ENCODE peak calls at places on chromosomes 4 and X, in eight cellular contexts. Z is esophagus squamous epithelium; U is A549; D is CD8-positive, alpha-beta memory T cell; B is ureter; L is iris pigment epithelial cell; C is immature natural killer cell; I is CD8-positive, alpha-beta T cell. T is an unnamed sample.

GRCh38 chr4:2689825-2690700 is 66.1 kb downstream of the TNIP2 start:
- DNase-seq in Z (no peak), U (no peak), D (no peak), B (no peak), L (no peak), C (peak), I (peak), T (peak)

GRCh38 chrX:47247206-47247998 is 14.6 kb downstream of the USP11 start:
- DNase-seq in Z (no peak), U (no peak), D (no peak), B (no peak), L (peak), C (no peak), I (no peak), T (peak)

GRCh38 chr4:159444668-159445067 is 341.8 kb downstream of the RAPGEF2 start:
- DNase-seq in Z (no peak), U (peak), D (no peak), B (no peak), L (peak), C (no peak), I (no peak), T (peak)

GRCh38 chr4:74134500-74134852 is 23.4 kb upstream of the MTHFD2L start:
- DNase-seq in Z (no peak), U (no peak), D (no peak), B (no peak), L (no peak), C (no peak), I (no peak), T (no peak)

GRCh38 chrX:101208152-101208905 is 11.3 kb upstream of the DRP2 start:
- DNase-seq in Z (no peak), U (peak), D (no peak), B (no peak), L (peak), C (no peak), I (no peak), T (no peak)

GRCh38 chr4:164623099-164623498 is 130.8 kb upstream of the SMIM31 start:
- DNase-seq in Z (no peak), U (no peak), D (no peak), B (no peak), L (no peak), C (no peak), I (no peak), T (no peak)

GRCh38 chrX:42615161-42615563 is 162.8 kb downstream of the PPP1R2C start:
- DNase-seq in Z (no peak), U (peak), D (peak), B (no peak), L (no peak), C (no peak), I (no peak), T (peak)

GRCh38 chr4:113790478-113790877 is 28.9 kb upstream of the CAMK2D start:
- DNase-seq in Z (no peak), U (no peak), D (no peak), B (no peak), L (no peak), C (no peak), I (no peak), T (no peak)

GRCh38 chrX:150377010-150377409 is 13.9 kb downstream of the MAMLD1 start:
- DNase-seq in Z (no peak), U (no peak), D (no peak), B (no peak), L (no peak), C (no peak), I (no peak), T (no peak)

GRCh38 chr4:1246111-1246881 is 2.6 kb downstream of the CTBP1 start:
- DNase-seq in Z (no peak), U (no peak), D (no peak), B (peak), L (no peak), C (peak), I (no peak), T (no peak)

GRCh38 chrX:134929813-134930212 is 61.0 kb upstream of the SMIM10 start:
- DNase-seq in Z (no peak), U (no peak), D (no peak), B (no peak), L (no peak), C (no peak), I (no peak), T (no peak)

GRCh38 chr4:6198768-6199343 is 1.5 kb downstream of the JAKMIP1 start:
- DNase-seq in Z (no peak), U (peak), D (no peak), B (no peak), L (peak), C (no peak), I (peak), T (no peak)

GRCh38 chr4:10275696-10276095 is 159.1 kb upstream of the WDR1 start:
- DNase-seq in Z (no peak), U (no peak), D (no peak), B (no peak), L (no peak), C (no peak), I (no peak), T (peak)

GRCh38 chrX:24294619-24295018 is 19.2 kb downstream of the SUPT20HL2 start:
- DNase-seq in Z (no peak), U (peak), D (no peak), B (no peak), L (peak), C (no peak), I (no peak), T (peak)

GRCh38 chr4:117623321-117623720 is 411.0 kb upstream of the NDST3 start:
- DNase-seq in Z (no peak), U (no peak), D (no peak), B (no peak), L (peak), C (no peak), I (no peak), T (no peak)

GRCh38 chrX:25531096-25531495 is 515.3 kb upstream of the ARX start:
- DNase-seq in Z (no peak), U (no peak), D (no peak), B (no peak), L (peak), C (no peak), I (no peak), T (no peak)

GRCh38 chr4:167842487-167842886 is 249.8 kb upstream of the ANXA10 start:
- DNase-seq in Z (no peak), U (no peak), D (no peak), B (no peak), L (no peak), C (no peak), I (no peak), T (no peak)

GRCh38 chrX:45992402-45993123 is 552.7 kb downstream of the ZNF674 start:
- DNase-seq in Z (no peak), U (no peak), D (no peak), B (no peak), L (no peak), C (no peak), I (no peak), T (peak)

GRCh38 chr4:126807132-126807531 is 825.6 kb upstream of the INTU start:
- DNase-seq in Z (no peak), U (no peak), D (no peak), B (no peak), L (no peak), C (no peak), I (no peak), T (peak)

GRCh38 chrX:119753639-119754257 is 4.6 kb upstream of the SOWAHD start:
- DNase-seq in Z (no peak), U (peak), D (peak), B (no peak), L (peak), C (peak), I (peak), T (peak)

GRCh38 chrX:41734530-41734929 is 10.5 kb downstream of the GPR82 start:
- DNase-seq in Z (no peak), U (peak), D (no peak), B (no peak), L (peak), C (no peak), I (peak), T (peak)

GRCh38 chr4:165207016-165207430 is 338 bp upstream of the KLHL2 start:
- DNase-seq in Z (no peak), U (peak), D (no peak), B (no peak), L (no peak), C (no peak), I (no peak), T (peak)

GRCh38 chrX:119759333-119759766 is 962 bp downstream of the SOWAHD start:
- DNase-seq in Z (no peak), U (no peak), D (no peak), B (no peak), L (no peak), C (no peak), I (no peak), T (no peak)

GRCh38 chrX:102339312-102340298 is 92.6 kb downstream of the NXF2 start:
- DNase-seq in Z (no peak), U (no peak), D (peak), B (no peak), L (no peak), C (peak), I (no peak), T (peak)

GRCh38 chrX:56314334-56314733 is 82.2 kb downstream of the KLF8 start:
- DNase-seq in Z (no peak), U (no peak), D (peak), B (no peak), L (no peak), C (peak), I (peak), T (peak)

GRCh38 chrX:3990569-3990968 is 277.1 kb upstream of the PRKX start:
- DNase-seq in Z (no peak), U (no peak), D (no peak), B (no peak), L (no peak), C (no peak), I (no peak), T (no peak)

GRCh38 chr4:120699354-120699753 is 223.2 kb downstream of the PRDM5 start:
- DNase-seq in Z (no peak), U (no peak), D (no peak), B (no peak), L (no peak), C (no peak), I (no peak), T (no peak)